ENCODE peak calls at places on chromosome 1, in eight cellular contexts. G is DMS53; P is lower leg skin; W is SK-MEL-5; Z is HT-29; C is activated CD8-positive, alpha-beta memory T cell treated with anti-CD3 and anti-CD28 coated beads for 4 hours; N is hippocampal formation; B is ACHN. O is an unnamed sample.
A peak's percentile ranks its signal among the peaks of the same experiment; 100 is the strongest.

GRCh38 chr1:108962681-108963051 is 618 bp downstream of the CLCC1 start:
- DNase-seq in N (no peak), P (no peak), C (no peak), Z (peak; percentile 63), B (peak; percentile 30), W (no peak), G (peak; percentile 74), O (peak; percentile 26)

GRCh38 chr1:174875306-174875705 is 124.4 kb upstream of the CACYBP start:
- DNase-seq in C (no peak), W (no peak), P (no peak), N (no peak), B (no peak), G (peak; percentile 98), Z (peak; percentile 89), O (peak; percentile 13)

GRCh38 chr1:3003941-3004270 is 17.4 kb upstream of the ACTRT2 start:
- DNase-seq in N (no peak), G (no peak), Z (no peak), W (no peak), B (no peak), P (no peak), C (no peak), O (no peak)

GRCh38 chr1:143691400-143691891 is 280.3 kb downstream of the FAM72C start:
- DNase-seq in N (no peak), Z (no peak), W (peak; percentile 83), B (peak; percentile 1), C (no peak), G (no peak), P (no peak), O (no peak)

GRCh38 chr1:82586473-82586872 is 785.7 kb downstream of the ADGRL2 start:
- DNase-seq in B (no peak), W (no peak), G (no peak), N (no peak), P (no peak), Z (no peak), C (no peak), O (no peak)

GRCh38 chr1:117371436-117372151 is 4.3 kb downstream of the MAN1A2 start:
- DNase-seq in Z (no peak), P (no peak), N (no peak), B (peak; percentile 59), W (no peak), C (no peak), G (no peak), O (no peak)

GRCh38 chr1:117208580-117208979 is 2.1 kb downstream of the VTCN1 start:
- DNase-seq in Z (no peak), B (no peak), G (no peak), W (no peak), P (no peak), N (no peak), C (no peak), O (no peak)

GRCh38 chr1:167935252-167936067 is 1.0 kb upstream of the DCAF6 start:
- DNase-seq in C (no peak), B (peak; percentile 67), Z (peak; percentile 75), P (no peak), W (peak; percentile 40), G (peak; percentile 79), N (no peak), O (peak; percentile 23)

GRCh38 chr1:162373072-162373427 is 3.6 kb downstream of the SPATA46 start:
- DNase-seq in B (no peak), C (no peak), N (no peak), Z (no peak), W (no peak), G (no peak), P (no peak), O (no peak)

GRCh38 chr1:93056214-93056613 is 22.9 kb upstream of the MTF2 start:
- DNase-seq in P (no peak), B (no peak), W (peak; percentile 37), Z (peak; percentile 42), C (no peak), G (no peak), N (no peak), O (no peak)

GRCh38 chr1:204837440-204838084 is 33.1 kb upstream of the NFASC start:
- DNase-seq in N (peak; percentile 20), Z (peak; percentile 60), P (no peak), C (no peak), G (peak; percentile 38), W (peak; percentile 45), B (peak; percentile 77), O (no peak)

O was measured in prostate gland.